ENCODE peak calls at places on chromosomes 12 and 14, in nine cellular contexts. E is uterus, O is tibial artery, T is body of pancreas, C is heart left ventricle, I is AG04450, L is thyroid gland, S is upper lobe of right lung, Y is left ventricle myocardium inferior. W is an unnamed sample.

GRCh38 chr14:66600416-66600815 is 92.5 kb downstream of the GPHN start:
- DNase-seq in E (no peak), O (no peak), T (no peak), C (no peak), I (no peak), L (no peak), S (no peak), Y (no peak), W (no peak)

GRCh38 chr14:60723218-60724079 is 702 bp downstream of the SIX4 start:
- DNase-seq in E (peak; percentile 40), O (peak; percentile 45), T (peak; percentile 51), C (peak; percentile 66), I (no peak), L (peak; percentile 52), S (peak; percentile 75), Y (no peak), W (peak; percentile 38)

GRCh38 chr14:75486317-75486716 is 36.0 kb upstream of the BATF start:
- DNase-seq in E (no peak), O (no peak), T (no peak), C (no peak), I (no peak), L (no peak), S (no peak), Y (no peak), W (no peak)

GRCh38 chr12:48924617-48925217 is 575 bp downstream of the FKBP11 start:
- DNase-seq in E (peak; percentile 51), O (peak; percentile 29), T (peak; percentile 65), C (peak; percentile 78), I (no peak), L (peak; percentile 75), S (peak; percentile 81), Y (peak; percentile 20), W (peak; percentile 51)

GRCh38 chr12:4312251-4312650 is 8.8 kb upstream of the TIGAR start:
- DNase-seq in E (no peak), O (no peak), T (no peak), C (no peak), I (no peak), L (no peak), S (no peak), Y (no peak), W (no peak)

GRCh38 chr12:107903377-107904061 is 129.0 kb downstream of the ASCL4 start:
- DNase-seq in E (peak; percentile 30), O (no peak), T (peak; percentile 74), C (peak; percentile 81), I (no peak), L (peak; percentile 76), S (peak; percentile 90), Y (peak; percentile 60), W (peak; percentile 43)

GRCh38 chr14:75303415-75303814 is 24.8 kb downstream of the FOS start:
- DNase-seq in E (peak; percentile 61), O (peak; percentile 69), T (peak; percentile 81), C (peak; percentile 73), I (no peak), L (peak; percentile 69), S (peak; percentile 60), Y (peak; percentile 47), W (peak; percentile 73)

GRCh38 chr12:30197392-30198047 is 413.8 kb upstream of the TMTC1 start:
- DNase-seq in E (no peak), O (no peak), T (no peak), C (no peak), I (peak; percentile 2), L (no peak), S (no peak), Y (no peak), W (no peak)

GRCh38 chr12:57241556-57242310 is 9.3 kb downstream of the STAC3 start:
- DNase-seq in E (no peak), O (peak; percentile 19), T (no peak), C (no peak), I (no peak), L (no peak), S (peak; percentile 65), Y (no peak), W (no peak)

GRCh38 chr14:71166434-71166833 is 259.2 kb downstream of the PCNX1 start:
- DNase-seq in E (no peak), O (no peak), T (peak; percentile 61), C (no peak), I (peak; percentile 21), L (no peak), S (no peak), Y (no peak), W (no peak)

GRCh38 chr14:49553106-49553505 is 33.1 kb downstream of the RPS29 start:
- DNase-seq in E (no peak), O (no peak), T (no peak), C (no peak), I (no peak), L (no peak), S (no peak), Y (no peak), W (no peak)

GRCh38 chr12:114340231-114340630 is 65.7 kb downstream of the TBX5 start:
- DNase-seq in E (no peak), O (no peak), T (no peak), C (no peak), I (no peak), L (no peak), S (no peak), Y (no peak), W (no peak)

GRCh38 chr12:47858511-47859266 is 39.0 kb upstream of the HDAC7 start:
- DNase-seq in E (no peak), O (no peak), T (no peak), C (no peak), I (no peak), L (no peak), S (no peak), Y (no peak), W (no peak)

GRCh38 chr14:92546347-92547053 is 32.9 kb downstream of the RIN3 start:
- DNase-seq in E (no peak), O (no peak), T (no peak), C (no peak), I (peak; percentile 42), L (no peak), S (no peak), Y (no peak), W (no peak)

GRCh38 chr14:31682768-31683167 is 121.6 kb downstream of the NUBPL start:
- DNase-seq in E (no peak), O (no peak), T (no peak), C (no peak), I (no peak), L (no peak), S (no peak), Y (no peak), W (no peak)

GRCh38 chr12:39300799-39301198 is 142.1 kb downstream of the KIF21A start:
- DNase-seq in E (no peak), O (no peak), T (no peak), C (no peak), I (no peak), L (no peak), S (no peak), Y (no peak), W (no peak)

GRCh38 chr12:1553987-1554982 is 40.1 kb downstream of the FBXL14 start:
- DNase-seq in E (no peak), O (no peak), T (no peak), C (no peak), I (no peak), L (no peak), S (peak; percentile 47), Y (no peak), W (no peak)

GRCh38 chr12:13358391-13358905 is 161.9 kb downstream of the EMP1 start:
- DNase-seq in E (no peak), O (no peak), T (no peak), C (no peak), I (no peak), L (no peak), S (no peak), Y (no peak), W (no peak)

GRCh38 chr12:13362260-13362841 is 165.8 kb downstream of the EMP1 start:
- DNase-seq in E (no peak), O (peak; percentile 31), T (peak; percentile 69), C (peak; percentile 69), I (no peak), L (peak; percentile 79), S (peak; percentile 78), Y (peak; percentile 37), W (peak; percentile 26)

GRCh38 chr12:13359636-13360035 is 163.1 kb downstream of the EMP1 start:
- DNase-seq in E (no peak), O (no peak), T (no peak), C (no peak), I (no peak), L (no peak), S (no peak), Y (no peak), W (no peak)
- H3K27ac ChIP-seq in E (no peak overlapping the region), O (no peak overlapping the region), T (no peak overlapping the region), C (no peak overlapping the region), I (no peak overlapping the region), L (no peak overlapping the region), S (no peak overlapping the region), Y (no peak overlapping the region), W (no peak overlapping the region)

GRCh38 chr12:132479938-132480619 is 9.9 kb upstream of the FBRSL1 start:
- DNase-seq in E (no peak), O (no peak), T (no peak), C (peak; percentile 32), I (no peak), L (no peak), S (no peak), Y (no peak), W (no peak)

GRCh38 chr12:132478433-132478803 is 11.5 kb upstream of the FBRSL1 start:
- DNase-seq in E (no peak), O (no peak), T (no peak), C (peak; percentile 53), I (no peak), L (no peak), S (no peak), Y (no peak), W (no peak)

GRCh38 chr12:132479291-132479690 is 10.7 kb upstream of the FBRSL1 start:
- DNase-seq in E (no peak), O (no peak), T (no peak), C (peak; percentile 15), I (no peak), L (no peak), S (no peak), Y (no peak), W (no peak)

GRCh38 chr12:132477703-132478432 is 12.1 kb upstream of the FBRSL1 start:
- DNase-seq in E (no peak), O (no peak), T (no peak), C (peak; percentile 40), I (no peak), L (no peak), S (no peak), Y (no peak), W (no peak)

GRCh38 chr12:132478845-132479244 is 11.1 kb upstream of the FBRSL1 start:
- DNase-seq in E (no peak), O (no peak), T (no peak), C (no peak), I (no peak), L (no peak), S (no peak), Y (no peak), W (no peak)
- TF ChIP-seq CTCF in E (no peak), O (no peak), T (no peak), C (no peak), I (peak; percentile 13), L (no peak), S (no peak), Y (no peak), W (no peak)

GRCh38 chr12:24360461-24360860 is 411.0 kb upstream of the SOX5 start:
- DNase-seq in E (no peak), O (no peak), T (no peak), C (no peak), I (no peak), L (no peak), S (no peak), Y (no peak), W (no peak)
- H3K27ac ChIP-seq in E (no peak overlapping the region), O (no peak overlapping the region), T (no peak overlapping the region), C (no peak overlapping the region), I (no peak overlapping the region), L (no peak overlapping the region), S (no peak overlapping the region), Y (no peak overlapping the region), W (no peak overlapping the region)

GRCh38 chr12:121955258-121956040 is 37.1 kb downstream of the CFAP251 start:
- DNase-seq in E (no peak), O (no peak), T (no peak), C (no peak), I (no peak), L (no peak), S (no peak), Y (no peak), W (no peak)
- TF ChIP-seq CTCF in E (no peak), O (peak; percentile 38), T (peak; percentile 55), C (peak; percentile 49), I (peak; percentile 74), L (peak; percentile 28), S (peak; percentile 57), Y (peak; percentile 64), W (no peak)